ENCODE peak calls at places on chromosomes 5 and 9, in ten cellular contexts. One of them, this sample, is unnamed.
A peak's percentile ranks its signal among the peaks of the same experiment; 100 is the strongest.

GRCh38 chr9:88477300-88477751 is 57.7 kb upstream of the NXNL2 start:
- DNase-seq in stimulated activated CD8-positive, alpha-beta memory T cell treated with anti-CD3 and anti-CD28 coated beads, Interleukin-12 subunit alpha, Interleukin-12 subunit beta, amount 100 ng/mL, for 4 hours: no peak
- DNase-seq in sigmoid colon: no peak
- DNase-seq in Caki2: peak; percentile 98
- DNase-seq in MV-4-11: peak; percentile 5
- DNase-seq in left ventricle myocardium inferior: no peak
- DNase-seq in NAMALWA: no peak
- DNase-seq in CD4-positive, CD25-positive, alpha-beta regulatory T cell: peak; percentile 18
- DNase-seq in OCI-LY7: no peak
- DNase-seq in omental fat pad: no peak
- DNase-seq in this sample: no peak

GRCh38 chr9:136107155-136107952 is 11.3 kb downstream of the TMEM250 start:
- DNase-seq in stimulated activated CD8-positive, alpha-beta memory T cell treated with anti-CD3 and anti-CD28 coated beads, Interleukin-12 subunit alpha, Interleukin-12 subunit beta, amount 100 ng/mL, for 4 hours: no peak
- DNase-seq in sigmoid colon: no peak
- DNase-seq in Caki2: no peak
- DNase-seq in MV-4-11: no peak
- DNase-seq in left ventricle myocardium inferior: no peak
- DNase-seq in NAMALWA: no peak
- DNase-seq in CD4-positive, CD25-positive, alpha-beta regulatory T cell: peak; percentile 89
- DNase-seq in OCI-LY7: peak; percentile 38
- DNase-seq in omental fat pad: no peak
- DNase-seq in this sample: no peak

GRCh38 chr9:121498150-121498486 is 1.5 kb downstream of the GGTA1 start:
- DNase-seq in stimulated activated CD8-positive, alpha-beta memory T cell treated with anti-CD3 and anti-CD28 coated beads, Interleukin-12 subunit alpha, Interleukin-12 subunit beta, amount 100 ng/mL, for 4 hours: no peak
- DNase-seq in sigmoid colon: no peak
- DNase-seq in Caki2: peak; percentile 63
- DNase-seq in MV-4-11: peak; percentile 66
- DNase-seq in left ventricle myocardium inferior: peak; percentile 34
- DNase-seq in NAMALWA: peak; percentile 96
- DNase-seq in CD4-positive, CD25-positive, alpha-beta regulatory T cell: peak; percentile 66
- DNase-seq in OCI-LY7: peak; percentile 94
- DNase-seq in omental fat pad: no peak
- DNase-seq in this sample: no peak

GRCh38 chr5:37251673-37252072 is 2.5 kb upstream of the CPLANE1 start:
- DNase-seq in stimulated activated CD8-positive, alpha-beta memory T cell treated with anti-CD3 and anti-CD28 coated beads, Interleukin-12 subunit alpha, Interleukin-12 subunit beta, amount 100 ng/mL, for 4 hours: no peak
- DNase-seq in sigmoid colon: no peak
- DNase-seq in Caki2: no peak
- DNase-seq in MV-4-11: no peak
- DNase-seq in left ventricle myocardium inferior: no peak
- DNase-seq in NAMALWA: no peak
- DNase-seq in CD4-positive, CD25-positive, alpha-beta regulatory T cell: no peak
- DNase-seq in OCI-LY7: no peak
- DNase-seq in omental fat pad: no peak
- DNase-seq in this sample: no peak

GRCh38 chr9:113646946-113647914 is 183.7 kb downstream of the RGS3 start:
- DNase-seq in stimulated activated CD8-positive, alpha-beta memory T cell treated with anti-CD3 and anti-CD28 coated beads, Interleukin-12 subunit alpha, Interleukin-12 subunit beta, amount 100 ng/mL, for 4 hours: no peak
- DNase-seq in sigmoid colon: peak; percentile 54
- DNase-seq in Caki2: no peak
- DNase-seq in MV-4-11: no peak
- DNase-seq in left ventricle myocardium inferior: no peak
- DNase-seq in NAMALWA: no peak
- DNase-seq in CD4-positive, CD25-positive, alpha-beta regulatory T cell: no peak
- DNase-seq in OCI-LY7: no peak
- DNase-seq in omental fat pad: no peak
- DNase-seq in this sample: peak; percentile 27

GRCh38 chr5:66814146-66814991 is 218.2 kb downstream of the MAST4 start:
- DNase-seq in stimulated activated CD8-positive, alpha-beta memory T cell treated with anti-CD3 and anti-CD28 coated beads, Interleukin-12 subunit alpha, Interleukin-12 subunit beta, amount 100 ng/mL, for 4 hours: no peak
- DNase-seq in sigmoid colon: no peak
- DNase-seq in Caki2: peak; percentile 13
- DNase-seq in MV-4-11: peak; percentile 22
- DNase-seq in left ventricle myocardium inferior: no peak
- DNase-seq in NAMALWA: peak; percentile 67
- DNase-seq in CD4-positive, CD25-positive, alpha-beta regulatory T cell: peak; percentile 85
- DNase-seq in OCI-LY7: peak; percentile 54
- DNase-seq in omental fat pad: no peak
- DNase-seq in this sample: no peak

GRCh38 chr5:2658421-2658820 is 93.1 kb downstream of the IRX2 start:
- DNase-seq in stimulated activated CD8-positive, alpha-beta memory T cell treated with anti-CD3 and anti-CD28 coated beads, Interleukin-12 subunit alpha, Interleukin-12 subunit beta, amount 100 ng/mL, for 4 hours: no peak
- DNase-seq in sigmoid colon: no peak
- DNase-seq in Caki2: no peak
- DNase-seq in MV-4-11: no peak
- DNase-seq in left ventricle myocardium inferior: no peak
- DNase-seq in NAMALWA: no peak
- DNase-seq in CD4-positive, CD25-positive, alpha-beta regulatory T cell: no peak
- DNase-seq in OCI-LY7: no peak
- DNase-seq in omental fat pad: no peak
- DNase-seq in this sample: no peak

GRCh38 chr5:66513130-66513529 is 83.1 kb upstream of the MAST4 start:
- DNase-seq in stimulated activated CD8-positive, alpha-beta memory T cell treated with anti-CD3 and anti-CD28 coated beads, Interleukin-12 subunit alpha, Interleukin-12 subunit beta, amount 100 ng/mL, for 4 hours: no peak
- DNase-seq in sigmoid colon: no peak
- DNase-seq in Caki2: no peak
- DNase-seq in MV-4-11: no peak
- DNase-seq in left ventricle myocardium inferior: no peak
- DNase-seq in NAMALWA: peak; percentile 35
- DNase-seq in CD4-positive, CD25-positive, alpha-beta regulatory T cell: no peak
- DNase-seq in OCI-LY7: no peak
- DNase-seq in omental fat pad: no peak
- DNase-seq in this sample: no peak

GRCh38 chr5:58582411-58583393 is at the start of gene RAB3C:
- DNase-seq in stimulated activated CD8-positive, alpha-beta memory T cell treated with anti-CD3 and anti-CD28 coated beads, Interleukin-12 subunit alpha, Interleukin-12 subunit beta, amount 100 ng/mL, for 4 hours: peak; percentile 1
- DNase-seq in sigmoid colon: peak; percentile 77
- DNase-seq in Caki2: peak; percentile 86
- DNase-seq in MV-4-11: peak; percentile 90
- DNase-seq in left ventricle myocardium inferior: peak; percentile 89
- DNase-seq in NAMALWA: no peak
- DNase-seq in CD4-positive, CD25-positive, alpha-beta regulatory T cell: peak; percentile 66
- DNase-seq in OCI-LY7: no peak
- DNase-seq in omental fat pad: peak; percentile 56
- DNase-seq in this sample: peak; percentile 87

GRCh38 chr9:89274838-89275237 is 36.2 kb upstream of the CKS2 start:
- DNase-seq in stimulated activated CD8-positive, alpha-beta memory T cell treated with anti-CD3 and anti-CD28 coated beads, Interleukin-12 subunit alpha, Interleukin-12 subunit beta, amount 100 ng/mL, for 4 hours: no peak
- DNase-seq in sigmoid colon: no peak
- DNase-seq in Caki2: no peak
- DNase-seq in MV-4-11: peak; percentile 61
- DNase-seq in left ventricle myocardium inferior: no peak
- DNase-seq in NAMALWA: no peak
- DNase-seq in CD4-positive, CD25-positive, alpha-beta regulatory T cell: no peak
- DNase-seq in OCI-LY7: no peak
- DNase-seq in omental fat pad: no peak
- DNase-seq in this sample: no peak

GRCh38 chr5:57683036-57683600 is 200.5 kb upstream of the ACTBL2 start:
- DNase-seq in stimulated activated CD8-positive, alpha-beta memory T cell treated with anti-CD3 and anti-CD28 coated beads, Interleukin-12 subunit alpha, Interleukin-12 subunit beta, amount 100 ng/mL, for 4 hours: no peak
- DNase-seq in sigmoid colon: no peak
- DNase-seq in Caki2: no peak
- DNase-seq in MV-4-11: no peak
- DNase-seq in left ventricle myocardium inferior: no peak
- DNase-seq in NAMALWA: no peak
- DNase-seq in CD4-positive, CD25-positive, alpha-beta regulatory T cell: no peak
- DNase-seq in OCI-LY7: no peak
- DNase-seq in omental fat pad: no peak
- DNase-seq in this sample: no peak

GRCh38 chr5:105836906-105837305 is 1833.8 kb downstream of the EFNA5 start:
- DNase-seq in stimulated activated CD8-positive, alpha-beta memory T cell treated with anti-CD3 and anti-CD28 coated beads, Interleukin-12 subunit alpha, Interleukin-12 subunit beta, amount 100 ng/mL, for 4 hours: no peak
- DNase-seq in sigmoid colon: no peak
- DNase-seq in Caki2: no peak
- DNase-seq in MV-4-11: no peak
- DNase-seq in left ventricle myocardium inferior: no peak
- DNase-seq in NAMALWA: no peak
- DNase-seq in CD4-positive, CD25-positive, alpha-beta regulatory T cell: no peak
- DNase-seq in OCI-LY7: no peak
- DNase-seq in omental fat pad: no peak
- DNase-seq in this sample: no peak

GRCh38 chr9:130219661-130220081 is 45.9 kb upstream of the HMCN2 start:
- DNase-seq in stimulated activated CD8-positive, alpha-beta memory T cell treated with anti-CD3 and anti-CD28 coated beads, Interleukin-12 subunit alpha, Interleukin-12 subunit beta, amount 100 ng/mL, for 4 hours: no peak
- DNase-seq in sigmoid colon: no peak
- DNase-seq in Caki2: no peak
- DNase-seq in MV-4-11: no peak
- DNase-seq in left ventricle myocardium inferior: no peak
- DNase-seq in NAMALWA: no peak
- DNase-seq in CD4-positive, CD25-positive, alpha-beta regulatory T cell: no peak
- DNase-seq in OCI-LY7: no peak
- DNase-seq in omental fat pad: no peak
- DNase-seq in this sample: no peak

GRCh38 chr5:107670927-107671741 is at the start of gene EFNA5:
- DNase-seq in stimulated activated CD8-positive, alpha-beta memory T cell treated with anti-CD3 and anti-CD28 coated beads, Interleukin-12 subunit alpha, Interleukin-12 subunit beta, amount 100 ng/mL, for 4 hours: no peak
- DNase-seq in sigmoid colon: peak; percentile 77
- DNase-seq in Caki2: no peak
- DNase-seq in MV-4-11: no peak
- DNase-seq in left ventricle myocardium inferior: peak; percentile 31
- DNase-seq in NAMALWA: peak; percentile 75
- DNase-seq in CD4-positive, CD25-positive, alpha-beta regulatory T cell: peak; percentile 56
- DNase-seq in OCI-LY7: peak; percentile 77
- DNase-seq in omental fat pad: no peak
- DNase-seq in this sample: peak; percentile 64

GRCh38 chr5:143350790-143351603 is 52.5 kb downstream of the NR3C1 start:
- DNase-seq in stimulated activated CD8-positive, alpha-beta memory T cell treated with anti-CD3 and anti-CD28 coated beads, Interleukin-12 subunit alpha, Interleukin-12 subunit beta, amount 100 ng/mL, for 4 hours: no peak
- DNase-seq in sigmoid colon: no peak
- DNase-seq in Caki2: no peak
- DNase-seq in MV-4-11: peak; percentile 89
- DNase-seq in left ventricle myocardium inferior: no peak
- DNase-seq in NAMALWA: no peak
- DNase-seq in CD4-positive, CD25-positive, alpha-beta regulatory T cell: peak; percentile 38
- DNase-seq in OCI-LY7: no peak
- DNase-seq in omental fat pad: no peak
- DNase-seq in this sample: no peak

This sample was measured in sciatic nerve.